ENCODE peak calls at places on chromosomes 6 and 20, in eight cellular contexts. One of them, this sample, is unnamed.

GRCh38 chr6:128605961-128606360 is 85.6 kb upstream of the PTPRK start:
- DNase-seq in stimulated activated CD8-positive, alpha-beta memory T cell treated with anti-CD3 and anti-CD28 coated beads, Interleukin-7, amount 100 ng/mL, for 4 hours: no peak
- DNase-seq in activated naive CD8-positive, alpha-beta T cell treated with anti-CD3 and anti-CD28 coated beads, Interleukin-2, amount 50 U/mL, for 24 hours: no peak
- DNase-seq in anterior cingulate cortex: no peak
- DNase-seq in posterior cingulate gyrus: no peak
- DNase-seq in mesendoderm: no peak
- DNase-seq in cardiac fibroblast: peak
- DNase-seq in GM04504: peak
- DNase-seq in this sample: no peak

GRCh38 chr20:2112910-2113309 is 11.3 kb downstream of the STK35 start:
- DNase-seq in stimulated activated CD8-positive, alpha-beta memory T cell treated with anti-CD3 and anti-CD28 coated beads, Interleukin-7, amount 100 ng/mL, for 4 hours: no peak
- DNase-seq in activated naive CD8-positive, alpha-beta T cell treated with anti-CD3 and anti-CD28 coated beads, Interleukin-2, amount 50 U/mL, for 24 hours: no peak
- DNase-seq in anterior cingulate cortex: no peak
- DNase-seq in posterior cingulate gyrus: no peak
- DNase-seq in mesendoderm: no peak
- DNase-seq in cardiac fibroblast: no peak
- DNase-seq in GM04504: no peak
- DNase-seq in this sample: no peak

GRCh38 chr20:57352305-57352704 is 1.2 kb downstream of the RAE1 start:
- DNase-seq in stimulated activated CD8-positive, alpha-beta memory T cell treated with anti-CD3 and anti-CD28 coated beads, Interleukin-7, amount 100 ng/mL, for 4 hours: no peak
- DNase-seq in activated naive CD8-positive, alpha-beta T cell treated with anti-CD3 and anti-CD28 coated beads, Interleukin-2, amount 50 U/mL, for 24 hours: no peak
- DNase-seq in anterior cingulate cortex: no peak
- DNase-seq in posterior cingulate gyrus: no peak
- DNase-seq in mesendoderm: no peak
- DNase-seq in cardiac fibroblast: no peak
- DNase-seq in GM04504: no peak
- DNase-seq in this sample: no peak

GRCh38 chr6:11854418-11855165 is 76.0 kb upstream of the ADTRP start:
- DNase-seq in stimulated activated CD8-positive, alpha-beta memory T cell treated with anti-CD3 and anti-CD28 coated beads, Interleukin-7, amount 100 ng/mL, for 4 hours: no peak
- DNase-seq in activated naive CD8-positive, alpha-beta T cell treated with anti-CD3 and anti-CD28 coated beads, Interleukin-2, amount 50 U/mL, for 24 hours: no peak
- DNase-seq in anterior cingulate cortex: no peak
- DNase-seq in posterior cingulate gyrus: no peak
- DNase-seq in mesendoderm: no peak
- DNase-seq in cardiac fibroblast: peak
- DNase-seq in GM04504: peak
- DNase-seq in this sample: peak

GRCh38 chr6:36621371-36621855 is 27.3 kb downstream of the SRSF3 start:
- DNase-seq in stimulated activated CD8-positive, alpha-beta memory T cell treated with anti-CD3 and anti-CD28 coated beads, Interleukin-7, amount 100 ng/mL, for 4 hours: no peak
- DNase-seq in activated naive CD8-positive, alpha-beta T cell treated with anti-CD3 and anti-CD28 coated beads, Interleukin-2, amount 50 U/mL, for 24 hours: no peak
- DNase-seq in anterior cingulate cortex: no peak
- DNase-seq in posterior cingulate gyrus: no peak
- DNase-seq in mesendoderm: no peak
- DNase-seq in cardiac fibroblast: no peak
- DNase-seq in GM04504: no peak
- DNase-seq in this sample: no peak

GRCh38 chr6:135905604-135906300 is 54.3 kb downstream of the PDE7B start:
- DNase-seq in stimulated activated CD8-positive, alpha-beta memory T cell treated with anti-CD3 and anti-CD28 coated beads, Interleukin-7, amount 100 ng/mL, for 4 hours: no peak
- DNase-seq in activated naive CD8-positive, alpha-beta T cell treated with anti-CD3 and anti-CD28 coated beads, Interleukin-2, amount 50 U/mL, for 24 hours: no peak
- DNase-seq in anterior cingulate cortex: no peak
- DNase-seq in posterior cingulate gyrus: peak
- DNase-seq in mesendoderm: no peak
- DNase-seq in cardiac fibroblast: no peak
- DNase-seq in GM04504: no peak
- DNase-seq in this sample: no peak

GRCh38 chr20:4513720-4514119 is 208.0 kb upstream of the PRND start:
- DNase-seq in stimulated activated CD8-positive, alpha-beta memory T cell treated with anti-CD3 and anti-CD28 coated beads, Interleukin-7, amount 100 ng/mL, for 4 hours: no peak
- DNase-seq in activated naive CD8-positive, alpha-beta T cell treated with anti-CD3 and anti-CD28 coated beads, Interleukin-2, amount 50 U/mL, for 24 hours: no peak
- DNase-seq in anterior cingulate cortex: no peak
- DNase-seq in posterior cingulate gyrus: no peak
- DNase-seq in mesendoderm: no peak
- DNase-seq in cardiac fibroblast: peak
- DNase-seq in GM04504: no peak
- DNase-seq in this sample: no peak

GRCh38 chr20:63782051-63782471 is 42.5 kb downstream of the SLC2A4RG start:
- DNase-seq in stimulated activated CD8-positive, alpha-beta memory T cell treated with anti-CD3 and anti-CD28 coated beads, Interleukin-7, amount 100 ng/mL, for 4 hours: no peak
- DNase-seq in activated naive CD8-positive, alpha-beta T cell treated with anti-CD3 and anti-CD28 coated beads, Interleukin-2, amount 50 U/mL, for 24 hours: peak
- DNase-seq in anterior cingulate cortex: no peak
- DNase-seq in posterior cingulate gyrus: peak
- DNase-seq in mesendoderm: peak
- DNase-seq in cardiac fibroblast: no peak
- DNase-seq in GM04504: no peak
- DNase-seq in this sample: no peak

GRCh38 chr6:170024940-170025339 is 265.9 kb downstream of the DLL1 start:
- DNase-seq in stimulated activated CD8-positive, alpha-beta memory T cell treated with anti-CD3 and anti-CD28 coated beads, Interleukin-7, amount 100 ng/mL, for 4 hours: no peak
- DNase-seq in activated naive CD8-positive, alpha-beta T cell treated with anti-CD3 and anti-CD28 coated beads, Interleukin-2, amount 50 U/mL, for 24 hours: no peak
- DNase-seq in anterior cingulate cortex: no peak
- DNase-seq in posterior cingulate gyrus: no peak
- DNase-seq in mesendoderm: no peak
- DNase-seq in cardiac fibroblast: peak
- DNase-seq in GM04504: peak
- DNase-seq in this sample: no peak

GRCh38 chr6:296151-297122 is 4.2 kb downstream of the DUSP22 start:
- DNase-seq in stimulated activated CD8-positive, alpha-beta memory T cell treated with anti-CD3 and anti-CD28 coated beads, Interleukin-7, amount 100 ng/mL, for 4 hours: no peak
- DNase-seq in activated naive CD8-positive, alpha-beta T cell treated with anti-CD3 and anti-CD28 coated beads, Interleukin-2, amount 50 U/mL, for 24 hours: no peak
- DNase-seq in anterior cingulate cortex: no peak
- DNase-seq in posterior cingulate gyrus: no peak
- DNase-seq in mesendoderm: no peak
- DNase-seq in cardiac fibroblast: peak
- DNase-seq in GM04504: no peak
- DNase-seq in this sample: no peak

GRCh38 chr20:37651932-37652331 is 41.9 kb upstream of the CTNNBL1 start:
- DNase-seq in stimulated activated CD8-positive, alpha-beta memory T cell treated with anti-CD3 and anti-CD28 coated beads, Interleukin-7, amount 100 ng/mL, for 4 hours: no peak
- DNase-seq in activated naive CD8-positive, alpha-beta T cell treated with anti-CD3 and anti-CD28 coated beads, Interleukin-2, amount 50 U/mL, for 24 hours: peak
- DNase-seq in anterior cingulate cortex: no peak
- DNase-seq in posterior cingulate gyrus: no peak
- DNase-seq in mesendoderm: peak
- DNase-seq in cardiac fibroblast: peak
- DNase-seq in GM04504: no peak
- DNase-seq in this sample: no peak